ENCODE peak calls at places on chromosomes 1 and 21, in seven cellular contexts. I is mesenchymal stem cell, A is right lobe of liver, D is tibial nerve, K is endodermal cell, B is bronchial epithelial cell, C is ovary. T is an unnamed sample.

GRCh38 chr1:43512681-43513080 is 18.0 kb upstream of the PTPRF start:
- DNase-seq in I (no peak), K (peak; percentile 17), A (no peak), C (no peak), D (no peak), B (no peak), T (peak; percentile 41)

GRCh38 chr1:246281639-246282038 is 225.4 kb downstream of the SMYD3 start:
- DNase-seq in K (no peak), B (no peak), A (no peak), I (no peak), D (no peak), C (no peak), T (no peak)

GRCh38 chr1:222346955-222347354 is 200.9 kb downstream of the HHIPL2 start:
- DNase-seq in B (no peak), A (no peak), I (no peak), C (no peak), K (no peak), D (no peak), T (no peak)

GRCh38 chr1:226697151-226697575 is 41.9 kb downstream of the ITPKB start:
- DNase-seq in A (no peak), C (no peak), D (no peak), K (no peak), I (peak; percentile 42), B (peak; percentile 98), T (no peak)

GRCh38 chr21:44013380-44014088 is 1.4 kb downstream of the TRAPPC10 start:
- DNase-seq in A (no peak), B (no peak), C (no peak), K (no peak), D (no peak), I (peak; percentile 69), T (peak; percentile 46)

GRCh38 chr21:38306407-38306806 is 49.6 kb downstream of the KCNJ15 start:
- DNase-seq in D (no peak), B (peak; percentile 89), I (no peak), A (no peak), C (no peak), K (no peak), T (no peak)

GRCh38 chr1:6942990-6943389 is 157.7 kb downstream of the CAMTA1 start:
- DNase-seq in K (no peak), D (no peak), C (no peak), A (no peak), B (no peak), I (no peak), T (no peak)

GRCh38 chr1:212700892-212701819 is 1.5 kb upstream of the BATF3 start:
- DNase-seq in D (no peak), B (no peak), K (peak; percentile 87), A (peak; percentile 62), I (peak; percentile 76), C (no peak), T (peak; percentile 82)

GRCh38 chr1:240722788-240723187 is 110.8 kb upstream of the GREM2 start:
- DNase-seq in A (no peak), I (no peak), D (no peak), B (no peak), C (no peak), K (no peak), T (no peak)

GRCh38 chr1:78726686-78727085 is 77.1 kb downstream of the IFI44 start:
- DNase-seq in B (no peak), D (no peak), K (no peak), C (no peak), I (no peak), A (no peak), T (no peak)

GRCh38 chr1:96374076-96374762 is 347.4 kb upstream of the PTBP2 start:
- DNase-seq in I (peak; percentile 45), C (no peak), A (no peak), K (no peak), B (no peak), D (no peak), T (no peak)

GRCh38 chr1:178724734-178725602 is at the start of gene RALGPS2:
- DNase-seq in C (peak; percentile 81), I (peak; percentile 74), B (peak; percentile 34), A (peak; percentile 87), K (peak; percentile 90), D (peak; percentile 40), T (no peak)

GRCh38 chr1:45246760-45247159 is 40.4 kb upstream of the ZSWIM5 start:
- DNase-seq in A (no peak), B (peak; percentile 96), D (no peak), I (peak; percentile 72), C (no peak), K (no peak), T (no peak)

GRCh38 chr21:34061983-34062382 is 11.4 kb upstream of the MRPS6 start:
- DNase-seq in A (no peak), D (no peak), I (no peak), C (no peak), K (peak; percentile 61), B (peak; percentile 51), T (no peak)

GRCh38 chr1:62688687-62689085 is 500 bp upstream of the DOCK7 start:
- DNase-seq in B (peak; percentile 43), I (no peak), C (no peak), A (no peak), K (no peak), D (no peak), T (no peak)

GRCh38 chr1:1206376-1207253 is at the start of gene TNFRSF18:
- DNase-seq in K (peak; percentile 89), C (peak; percentile 12), A (peak; percentile 52), B (no peak), D (no peak), I (no peak), T (no peak)

GRCh38 chr21:38955495-38955894 is 149.8 kb downstream of the ETS2 start:
- DNase-seq in I (peak; percentile 59), A (no peak), K (no peak), B (peak; percentile 94), C (no peak), D (no peak), T (no peak)

GRCh38 chr21:37974081-37974480 is 57.8 kb upstream of the KCNJ6 start:
- DNase-seq in B (peak; percentile 15), I (no peak), A (no peak), K (no peak), D (no peak), C (no peak), T (no peak)

GRCh38 chr1:218171302-218171893 is 113.7 kb upstream of the RRP15 start:
- DNase-seq in D (no peak), K (no peak), B (peak; percentile 43), A (no peak), C (no peak), I (peak; percentile 52), T (no peak)

GRCh38 chr1:218164111-218164929 is 120.8 kb upstream of the RRP15 start:
- DNase-seq in I (peak; percentile 52), C (no peak), A (peak; percentile 50), D (no peak), B (peak; percentile 29), K (peak; percentile 91), T (no peak)

GRCh38 chr1:218163371-218163770 is 121.7 kb upstream of the RRP15 start:
- DNase-seq in C (no peak), K (no peak), I (no peak), A (no peak), B (no peak), D (no peak), T (no peak)

GRCh38 chr1:218164930-218165686 is 120.0 kb upstream of the RRP15 start:
- DNase-seq in C (no peak), D (no peak), K (peak; percentile 84), I (peak; percentile 23), A (peak; percentile 47), B (no peak), T (peak; percentile 77)

GRCh38 chr1:218165687-218166088 is 119.4 kb upstream of the RRP15 start:
- DNase-seq in B (no peak), K (no peak), C (no peak), A (no peak), I (no peak), D (no peak), T (no peak)
- H3K27me3 ChIP-seq in B (peaks cover 27% of the 10 kb centered on the region), K (peaks cover 16% of the 10 kb centered on the region), C (no peaks in the 10 kb centered on the region), A (no peaks in the 10 kb centered on the region), I (peaks cover 76% of the 10 kb centered on the region), D (peaks cover 76% of the 10 kb centered on the region), T (peaks cover 92% of the 10 kb centered on the region)

GRCh38 chr1:158180741-158181576 is at the start of gene CD1D:
- DNase-seq in A (peak; percentile 82), C (no peak), I (peak; percentile 56), K (peak; percentile 84), D (no peak), B (peak; percentile 32), T (no peak)

GRCh38 chr1:158181577-158181922 is 855 bp downstream of the CD1D start:
- DNase-seq in A (no peak), C (no peak), K (no peak), D (no peak), B (no peak), I (no peak), T (no peak)

GRCh38 chr1:158177705-158178450 is 2.8 kb upstream of the CD1D start:
- DNase-seq in I (peak; percentile 74), D (peak; percentile 78), C (peak; percentile 61), K (peak; percentile 97), A (peak; percentile 98), B (peak; percentile 68), T (peak; percentile 90)

GRCh38 chr1:158176399-158176798 is 4.3 kb upstream of the CD1D start:
- DNase-seq in C (no peak), D (no peak), K (no peak), A (no peak), B (no peak), I (no peak), T (no peak)

GRCh38 chr1:158179301-158180041 is 1.2 kb upstream of the CD1D start:
- DNase-seq in C (no peak), B (no peak), I (peak; percentile 19), A (no peak), K (no peak), D (no peak), T (no peak)
- H3K27me3 ChIP-seq in C (no peaks in the 10 kb centered on the region), B (no peaks in the 10 kb centered on the region), I (peaks cover 68% of the 10 kb centered on the region), A (no peaks in the 10 kb centered on the region), K (peaks cover 65% of the 10 kb centered on the region), D (peaks cover 24% of the 10 kb centered on the region), T (peaks cover 57% of the 10 kb centered on the region)

GRCh38 chr1:50426702-50427085 is 3.5 kb upstream of the DMRTA2 start:
- DNase-seq in C (no peak), K (peak; percentile 56), A (no peak), B (no peak), I (no peak), D (no peak), T (no peak)
- H3K27me3 ChIP-seq in C (peaks cover 22% of the 10 kb centered on the region), K (peaks cover 100% of the 10 kb centered on the region), A (peaks cover 29% of the 10 kb centered on the region), B (peaks cover 52% of the 10 kb centered on the region), I (peaks cover 99% of the 10 kb centered on the region), D (peaks cover 100% of the 10 kb centered on the region), T (peaks cover 100% of the 10 kb centered on the region)

GRCh38 chr1:165444897-165445370 is at the start of gene RXRG:
- DNase-seq in B (peak; percentile 13), I (peak; percentile 40), K (peak; percentile 87), D (peak; percentile 15), C (no peak), A (peak; percentile 59), T (no peak)

GRCh38 chr1:165442053-165442452 is 2.9 kb downstream of the RXRG start:
- DNase-seq in A (no peak), C (no peak), K (no peak), B (no peak), D (no peak), I (no peak), T (no peak)

GRCh38 chr1:165442653-165443052 is 2.3 kb downstream of the RXRG start:
- DNase-seq in K (no peak), C (no peak), A (no peak), I (no peak), D (no peak), B (no peak), T (no peak)

GRCh38 chr1:165445388-165445787 is 462 bp upstream of the RXRG start:
- DNase-seq in C (no peak), I (no peak), K (no peak), A (no peak), D (no peak), B (no peak), T (no peak)

GRCh38 chr1:165443539-165444289 is 1.2 kb downstream of the RXRG start:
- DNase-seq in I (no peak), A (no peak), B (no peak), K (peak; percentile 77), D (no peak), C (no peak), T (no peak)
- H3K27me3 ChIP-seq in I (peaks cover 71% of the 10 kb centered on the region), A (no peaks in the 10 kb centered on the region), B (peaks cover 21% of the 10 kb centered on the region), K (no peaks in the 10 kb centered on the region), D (peaks cover 25% of the 10 kb centered on the region), C (no peaks in the 10 kb centered on the region), T (peaks cover 43% of the 10 kb centered on the region)